ENCODE peak calls at places on chromosomes 16 and 17, in seven cellular contexts. One of them, this sample, is unnamed.
A peak's percentile ranks its signal among the peaks of the same experiment; 100 is the strongest.

GRCh38 chr16:88764913-88765349 is 20.1 kb downstream of the PIEZO1 start:
- DNase-seq in activated naive CD4-positive, alpha-beta T cell: no peak
- DNase-seq in naive thymus-derived CD8-positive, alpha-beta T cell: no peak
- DNase-seq in G401: no peak
- DNase-seq in globus pallidus: no peak
- DNase-seq in C1 segment of cervical spinal cord: no peak
- DNase-seq in psoas muscle: no peak
- DNase-seq in this sample: no peak

GRCh38 chr16:86256995-86257394 is 253.3 kb upstream of the FOXF1 start:
- DNase-seq in activated naive CD4-positive, alpha-beta T cell: no peak
- DNase-seq in naive thymus-derived CD8-positive, alpha-beta T cell: no peak
- DNase-seq in G401: no peak
- DNase-seq in globus pallidus: no peak
- DNase-seq in C1 segment of cervical spinal cord: no peak
- DNase-seq in psoas muscle: no peak
- DNase-seq in this sample: no peak

GRCh38 chr16:23317751-23318150 is 15.6 kb downstream of the SCNN1B start:
- DNase-seq in activated naive CD4-positive, alpha-beta T cell: no peak
- DNase-seq in naive thymus-derived CD8-positive, alpha-beta T cell: no peak
- DNase-seq in G401: no peak
- DNase-seq in globus pallidus: no peak
- DNase-seq in C1 segment of cervical spinal cord: no peak
- DNase-seq in psoas muscle: no peak
- DNase-seq in this sample: no peak

GRCh38 chr16:11405331-11406176 is 60.3 kb downstream of the RMI2 start:
- DNase-seq in activated naive CD4-positive, alpha-beta T cell: peak; percentile 14
- DNase-seq in naive thymus-derived CD8-positive, alpha-beta T cell: peak; percentile 43
- DNase-seq in G401: no peak
- DNase-seq in globus pallidus: no peak
- DNase-seq in C1 segment of cervical spinal cord: no peak
- DNase-seq in psoas muscle: no peak
- DNase-seq in this sample: no peak

GRCh38 chr17:28473542-28473941 is at the start of gene SLC13A2:
- DNase-seq in activated naive CD4-positive, alpha-beta T cell: no peak
- DNase-seq in naive thymus-derived CD8-positive, alpha-beta T cell: no peak
- DNase-seq in G401: peak; percentile 36
- DNase-seq in globus pallidus: no peak
- DNase-seq in C1 segment of cervical spinal cord: no peak
- DNase-seq in psoas muscle: no peak
- DNase-seq in this sample: no peak

GRCh38 chr17:12007466-12007865 is 10.2 kb upstream of the ZNF18 start:
- DNase-seq in activated naive CD4-positive, alpha-beta T cell: no peak
- DNase-seq in naive thymus-derived CD8-positive, alpha-beta T cell: no peak
- DNase-seq in G401: peak; percentile 73
- DNase-seq in globus pallidus: no peak
- DNase-seq in C1 segment of cervical spinal cord: no peak
- DNase-seq in psoas muscle: no peak
- DNase-seq in this sample: no peak

GRCh38 chr16:79673635-79674034 is 73.1 kb upstream of the MAF start:
- DNase-seq in activated naive CD4-positive, alpha-beta T cell: no peak
- DNase-seq in naive thymus-derived CD8-positive, alpha-beta T cell: no peak
- DNase-seq in G401: no peak
- DNase-seq in globus pallidus: no peak
- DNase-seq in C1 segment of cervical spinal cord: no peak
- DNase-seq in psoas muscle: no peak
- DNase-seq in this sample: no peak

GRCh38 chr16:25151996-25152395 is 40.5 kb downstream of the LCMT1 start:
- DNase-seq in activated naive CD4-positive, alpha-beta T cell: no peak
- DNase-seq in naive thymus-derived CD8-positive, alpha-beta T cell: no peak
- DNase-seq in G401: no peak
- DNase-seq in globus pallidus: no peak
- DNase-seq in C1 segment of cervical spinal cord: no peak
- DNase-seq in psoas muscle: no peak
- DNase-seq in this sample: no peak

GRCh38 chr16:71895679-71896385 is 501 bp downstream of the IST1 start:
- DNase-seq in activated naive CD4-positive, alpha-beta T cell: peak; percentile 40
- DNase-seq in naive thymus-derived CD8-positive, alpha-beta T cell: no peak
- DNase-seq in G401: no peak
- DNase-seq in globus pallidus: no peak
- DNase-seq in C1 segment of cervical spinal cord: peak; percentile 21
- DNase-seq in psoas muscle: peak; percentile 69
- DNase-seq in this sample: peak; percentile 72

GRCh38 chr17:55345132-55345531 is 76.5 kb downstream of the MMD start:
- DNase-seq in activated naive CD4-positive, alpha-beta T cell: no peak
- DNase-seq in naive thymus-derived CD8-positive, alpha-beta T cell: no peak
- DNase-seq in G401: no peak
- DNase-seq in globus pallidus: no peak
- DNase-seq in C1 segment of cervical spinal cord: no peak
- DNase-seq in psoas muscle: no peak
- DNase-seq in this sample: no peak

GRCh38 chr16:51880776-51881175 is 666.2 kb downstream of the TOX3 start:
- DNase-seq in activated naive CD4-positive, alpha-beta T cell: no peak
- DNase-seq in naive thymus-derived CD8-positive, alpha-beta T cell: no peak
- DNase-seq in G401: no peak
- DNase-seq in globus pallidus: no peak
- DNase-seq in C1 segment of cervical spinal cord: no peak
- DNase-seq in psoas muscle: no peak
- DNase-seq in this sample: no peak

GRCh38 chr17:57983446-57983845 is 4.6 kb downstream of the VEZF1 start:
- DNase-seq in activated naive CD4-positive, alpha-beta T cell: no peak
- DNase-seq in naive thymus-derived CD8-positive, alpha-beta T cell: no peak
- DNase-seq in G401: no peak
- DNase-seq in globus pallidus: no peak
- DNase-seq in C1 segment of cervical spinal cord: no peak
- DNase-seq in psoas muscle: no peak
- DNase-seq in this sample: no peak

GRCh38 chr17:78316867-78317816 is 42.7 kb downstream of the SOCS3 start:
- DNase-seq in activated naive CD4-positive, alpha-beta T cell: no peak
- DNase-seq in naive thymus-derived CD8-positive, alpha-beta T cell: no peak
- DNase-seq in G401: peak; percentile 48
- DNase-seq in globus pallidus: no peak
- DNase-seq in C1 segment of cervical spinal cord: no peak
- DNase-seq in psoas muscle: no peak
- DNase-seq in this sample: no peak

GRCh38 chr17:61230461-61230860 is 169.2 kb upstream of the TBX2 start:
- DNase-seq in activated naive CD4-positive, alpha-beta T cell: no peak
- DNase-seq in naive thymus-derived CD8-positive, alpha-beta T cell: no peak
- DNase-seq in G401: no peak
- DNase-seq in globus pallidus: no peak
- DNase-seq in C1 segment of cervical spinal cord: no peak
- DNase-seq in psoas muscle: no peak
- DNase-seq in this sample: no peak

GRCh38 chr17:2435852-2436251 is 35.0 kb upstream of the MNT start:
- DNase-seq in activated naive CD4-positive, alpha-beta T cell: no peak
- DNase-seq in naive thymus-derived CD8-positive, alpha-beta T cell: no peak
- DNase-seq in G401: peak; percentile 54
- DNase-seq in globus pallidus: no peak
- DNase-seq in C1 segment of cervical spinal cord: no peak
- DNase-seq in psoas muscle: no peak
- DNase-seq in this sample: no peak

GRCh38 chr16:85183564-85183963 is 71.3 kb upstream of the CIBAR2 start:
- DNase-seq in activated naive CD4-positive, alpha-beta T cell: no peak
- DNase-seq in naive thymus-derived CD8-positive, alpha-beta T cell: no peak
- DNase-seq in G401: no peak
- DNase-seq in globus pallidus: no peak
- DNase-seq in C1 segment of cervical spinal cord: no peak
- DNase-seq in psoas muscle: no peak
- DNase-seq in this sample: no peak

GRCh38 chr17:60229189-60229802 is 79.5 kb downstream of the CA4 start:
- DNase-seq in activated naive CD4-positive, alpha-beta T cell: no peak
- DNase-seq in naive thymus-derived CD8-positive, alpha-beta T cell: no peak
- DNase-seq in G401: peak; percentile 16
- DNase-seq in globus pallidus: no peak
- DNase-seq in C1 segment of cervical spinal cord: no peak
- DNase-seq in psoas muscle: no peak
- DNase-seq in this sample: no peak

GRCh38 chr17:80187493-80187892 is 17.7 kb downstream of the CARD14 start:
- DNase-seq in activated naive CD4-positive, alpha-beta T cell: no peak
- DNase-seq in naive thymus-derived CD8-positive, alpha-beta T cell: no peak
- DNase-seq in G401: no peak
- DNase-seq in globus pallidus: no peak
- DNase-seq in C1 segment of cervical spinal cord: no peak
- DNase-seq in psoas muscle: peak; percentile 81
- DNase-seq in this sample: peak; percentile 79

GRCh38 chr16:59440502-59440901 is 706.4 kb upstream of the GOT2 start:
- DNase-seq in activated naive CD4-positive, alpha-beta T cell: no peak
- DNase-seq in naive thymus-derived CD8-positive, alpha-beta T cell: no peak
- DNase-seq in G401: no peak
- DNase-seq in globus pallidus: no peak
- DNase-seq in C1 segment of cervical spinal cord: no peak
- DNase-seq in psoas muscle: no peak
- DNase-seq in this sample: no peak

GRCh38 chr16:70767377-70768204 is 33.4 kb downstream of the VAC14 start:
- DNase-seq in activated naive CD4-positive, alpha-beta T cell: no peak
- DNase-seq in naive thymus-derived CD8-positive, alpha-beta T cell: no peak
- DNase-seq in G401: no peak
- DNase-seq in globus pallidus: no peak
- DNase-seq in C1 segment of cervical spinal cord: no peak
- DNase-seq in psoas muscle: no peak
- DNase-seq in this sample: no peak

GRCh38 chr16:22373662-22374310 is 633 bp downstream of the CDR2 start:
- DNase-seq in activated naive CD4-positive, alpha-beta T cell: peak; percentile 39
- DNase-seq in naive thymus-derived CD8-positive, alpha-beta T cell: no peak
- DNase-seq in G401: peak; percentile 32
- DNase-seq in globus pallidus: no peak
- DNase-seq in C1 segment of cervical spinal cord: peak; percentile 3
- DNase-seq in psoas muscle: peak; percentile 73
- DNase-seq in this sample: peak; percentile 85

This sample was measured in Right ventricle myocardium inferior.